ENCODE peak calls at places on chromosome 6, in ten cellular contexts. J is T-helper 1 cell; V is HAP-1; N is NCI-H1417 treated with DMSO at 0.1 percent for 48 hours; T is stimulated activated CD8-positive, alpha-beta memory T cell treated with anti-CD3 and anti-CD28 coated beads, Interleukin-12 subunit alpha, Interleukin-12 subunit beta, amount 100 ng/mL, for 4 hours; A is stimulated activated CD4-positive, alpha-beta T cell treated with anti-CD3 and anti-CD28 coated beads, Interleukin-12 subunit alpha, Interleukin-12 subunit beta, amount 100 ng/mL, for 4 hours; K is GM20000; X is SHP77; W is left cardiac atrium; F is COLO829. M is an unnamed sample.

GRCh38 chr6:132964101-132964867 is 149.9 kb downstream of the RPS12 start:
- DNase-seq in K (no peak), F (no peak), J (no peak), W (no peak), X (peak; percentile 67), A (no peak), T (no peak), V (no peak), N (no peak), M (peak; percentile 48)

GRCh38 chr6:125262026-125263013 is 39.4 kb downstream of the HDDC2 start:
- DNase-seq in J (no peak), W (no peak), K (no peak), T (no peak), N (no peak), F (no peak), V (no peak), A (no peak), X (no peak), M (no peak)

GRCh38 chr6:112304680-112305079 is 42.5 kb upstream of the RFPL4B start:
- DNase-seq in X (no peak), T (no peak), V (no peak), W (no peak), A (no peak), K (no peak), J (no peak), F (no peak), N (no peak), M (no peak)

GRCh38 chr6:36717231-36717825 is 19.7 kb downstream of the RAB44 start:
- DNase-seq in V (no peak), J (no peak), X (no peak), T (no peak), K (no peak), A (no peak), N (no peak), W (no peak), F (no peak), M (no peak)

GRCh38 chr6:35425284-35425683 is 26.9 kb upstream of the FANCE start:
- DNase-seq in V (no peak), A (no peak), N (no peak), W (no peak), X (no peak), J (no peak), T (no peak), F (peak; percentile 71), K (no peak), M (no peak)

GRCh38 chr6:76885861-76886301 is 577.4 kb downstream of the HTR1B start:
- DNase-seq in F (no peak), A (no peak), V (no peak), N (no peak), T (no peak), J (no peak), K (no peak), W (no peak), X (no peak), M (no peak)

GRCh38 chr6:75723382-75723781 is 25.7 kb upstream of the MYO6 start:
- DNase-seq in T (no peak), K (no peak), J (no peak), V (no peak), N (no peak), X (no peak), A (no peak), W (no peak), F (no peak), M (no peak)

GRCh38 chr6:133132092-133132491 is 109.1 kb upstream of the EYA4 start:
- DNase-seq in K (no peak), X (no peak), V (peak; percentile 89), W (no peak), N (no peak), F (no peak), T (no peak), J (no peak), A (no peak), M (no peak)

GRCh38 chr6:110232456-110232855 is 52.2 kb downstream of the CDC40 start:
- DNase-seq in X (no peak), N (no peak), T (no peak), A (no peak), J (no peak), F (no peak), K (no peak), V (no peak), W (no peak), M (no peak)

GRCh38 chr6:155273438-155273837 is 9.6 kb downstream of the CLDN20 start:
- DNase-seq in N (no peak), V (peak; percentile 26), J (no peak), T (no peak), F (peak; percentile 67), W (no peak), A (no peak), X (no peak), K (no peak), M (no peak)

GRCh38 chr6:71621918-71622519 is 264.3 kb upstream of the RIMS1 start:
- DNase-seq in N (no peak), J (no peak), K (no peak), V (peak; percentile 10), A (no peak), W (no peak), T (no peak), X (no peak), F (peak; percentile 13), M (no peak)

GRCh38 chr6:22067127-22067526 is 229.7 kb downstream of the PRL start:
- DNase-seq in K (no peak), T (no peak), V (no peak), N (no peak), W (no peak), J (no peak), A (no peak), X (no peak), F (no peak), M (no peak)

GRCh38 chr6:90028080-90028778 is 134.0 kb downstream of the GJA10 start:
- DNase-seq in N (no peak), W (no peak), T (no peak), F (no peak), X (no peak), K (no peak), V (no peak), J (no peak), A (no peak), M (no peak)

GRCh38 chr6:169396554-169397163 is 143.0 kb upstream of the THBS2 start:
- DNase-seq in A (no peak), J (no peak), T (no peak), K (no peak), W (no peak), X (no peak), V (no peak), N (no peak), F (no peak), M (no peak)

GRCh38 chr6:2858678-2859324 is 17.1 kb upstream of the SERPINB1 start:
- DNase-seq in X (no peak), A (no peak), J (peak; percentile 63), W (no peak), F (no peak), V (no peak), T (no peak), K (peak; percentile 45), N (no peak), M (no peak)

GRCh38 chr6:43075791-43076092 is 372 bp upstream of the PTK7 start:
- DNase-seq in J (no peak), N (no peak), V (no peak), A (no peak), W (no peak), F (no peak), X (no peak), K (no peak), T (no peak), M (no peak)

GRCh38 chr6:50889912-50890311 is 71.2 kb downstream of the TFAP2B start:
- DNase-seq in J (no peak), W (no peak), V (no peak), N (no peak), X (no peak), F (no peak), K (no peak), T (no peak), A (no peak), M (no peak)

GRCh38 chr6:75374913-75375530 is 90.4 kb upstream of the TMEM30A start:
- DNase-seq in K (no peak), F (no peak), V (no peak), J (no peak), A (no peak), W (no peak), T (no peak), X (no peak), N (no peak), M (no peak)

GRCh38 chr6:103139377-103139776 is 1720.3 kb downstream of the HACE1 start:
- DNase-seq in W (no peak), J (no peak), A (no peak), F (no peak), N (no peak), T (no peak), X (no peak), K (no peak), V (no peak), M (no peak)

GRCh38 chr6:90468080-90468479 is 118.8 kb downstream of the MAP3K7 start:
- DNase-seq in W (no peak), V (no peak), F (no peak), J (no peak), N (no peak), T (no peak), X (no peak), K (no peak), A (peak; percentile 25), M (no peak)

GRCh38 chr6:36623547-36624459 is 29.6 kb downstream of the SRSF3 start:
- DNase-seq in F (peak; percentile 93), T (peak; percentile 41), X (peak; percentile 82), K (peak; percentile 81), A (peak; percentile 73), N (peak; percentile 16), V (peak; percentile 48), J (peak; percentile 73), W (peak; percentile 87), M (peak; percentile 35)

M was measured in NCI-H2081 treated with DMSO at 0.1 percent for 48 hours.